ENCODE peak calls at places on chromosomes 13 and 19, in four cellular contexts. P, K, W and I are unnamed samples.

GRCh38 chr19:1130801-1131717 is 27.3 kb downstream of the GPX4 start:
- DNase-seq in P (no peak), K (no peak), W (no peak), I (no peak)

GRCh38 chr19:39052243-39052746 is 19.9 kb upstream of the FBXO27 start:
- DNase-seq in P (peak), K (peak), W (peak), I (peak)

GRCh38 chr13:110319397-110319773 is 12.3 kb downstream of the COL4A2 start:
- DNase-seq in P (no peak), K (no peak), W (no peak), I (no peak)

GRCh38 chr19:19366691-19367396 is 38.6 kb upstream of the GATAD2A start:
- DNase-seq in P (peak), K (peak), W (peak), I (peak)

GRCh38 chr19:7230826-7231225 is 63.4 kb downstream of the INSR start:
- DNase-seq in P (no peak), K (no peak), W (no peak), I (no peak)

GRCh38 chr13:73779881-73780280 is 354.3 kb downstream of the KLF12 start:
- DNase-seq in P (no peak), K (no peak), W (no peak), I (no peak)

GRCh38 chr19:18967358-18968146 is 26.5 kb upstream of the HOMER3 start:
- DNase-seq in P (no peak), K (no peak), W (no peak), I (no peak)

GRCh38 chr19:902093-902370 is 8.7 kb downstream of the RNU6-9 start:
- DNase-seq in P (no peak), K (no peak), W (no peak), I (no peak)

GRCh38 chr19:9538183-9539058 is at the start of gene ZNF426:
- DNase-seq in P (peak), K (peak), W (peak), I (peak)

GRCh38 chr19:43678512-43678911 is 8.5 kb upstream of the PLAUR start:
- DNase-seq in P (no peak), K (no peak), W (no peak), I (no peak)

GRCh38 chr13:23871616-23872220 is 17.5 kb downstream of the MIPEP start:
- DNase-seq in P (peak), K (peak), W (peak), I (no peak)

GRCh38 chr19:55032170-55032569 is 5.9 kb downstream of the GP6 start:
- DNase-seq in P (no peak), K (no peak), W (no peak), I (no peak)

GRCh38 chr13:79485014-79485441 is 4.1 kb downstream of the NDFIP2 start:
- DNase-seq in P (no peak), K (no peak), W (peak), I (no peak)

GRCh38 chr19:30703645-30704044 is 331.5 kb downstream of the ZNF536 start:
- DNase-seq in P (no peak), K (no peak), W (no peak), I (no peak)

GRCh38 chr13:113187263-113187669 is 21.2 kb downstream of the PCID2 start:
- DNase-seq in P (peak), K (peak), W (peak), I (no peak)

GRCh38 chr13:33644607-33645543 is 173.1 kb upstream of the RFC3 start:
- DNase-seq in P (no peak), K (no peak), W (no peak), I (no peak)

GRCh38 chr13:25741796-25742195 is 310.0 kb downstream of the SHISA2 start:
- DNase-seq in P (no peak), K (no peak), W (no peak), I (no peak)

GRCh38 chr19:16249826-16250434 is 52.2 kb downstream of the AP1M1 start:
- DNase-seq in P (no peak), K (no peak), W (no peak), I (no peak)

GRCh38 chr13:64767054-64767453 is 2463.1 kb downstream of the PCDH9 start:
- DNase-seq in P (no peak), K (no peak), W (no peak), I (no peak)

GRCh38 chr19:48573163-48573505 is 21.2 kb downstream of the SULT2B1 start:
- DNase-seq in P (no peak), K (no peak), W (peak), I (no peak)

GRCh38 chr13:80469841-80470378 is 129.0 kb upstream of the SPRY2 start:
- DNase-seq in P (no peak), K (no peak), W (no peak), I (no peak)

GRCh38 chr19:49570997-49571676 is 9.2 kb downstream of the NOSIP start:
- DNase-seq in P (no peak), K (no peak), W (peak), I (no peak)

GRCh38 chr19:46715620-46716012 is 1.3 kb downstream of the PRKD2 start:
- DNase-seq in P (no peak), K (no peak), W (no peak), I (no peak)

GRCh38 chr13:98523455-98524102 is 53.3 kb downstream of the STK24 start:
- DNase-seq in P (no peak), K (no peak), W (no peak), I (no peak)

GRCh38 chr19:57152921-57153320 is 7.9 kb upstream of the ZIM3 start:
- DNase-seq in P (no peak), K (no peak), W (no peak), I (no peak)

GRCh38 chr19:50458396-50459066 is 17.8 kb upstream of the EMC10 start:
- DNase-seq in P (no peak), K (no peak), W (no peak), I (no peak)

GRCh38 chr13:69857188-69857821 is 250.3 kb upstream of the ATXN8OS start:
- DNase-seq in P (peak), K (peak), W (peak), I (no peak)

GRCh38 chr13:44108345-44108858 is 228.7 kb downstream of the LACC1 start:
- DNase-seq in P (no peak), K (no peak), W (peak), I (no peak)

GRCh38 chr19:6613711-6614110 is 22.8 kb upstream of the CD70 start:
- DNase-seq in P (no peak), K (no peak), W (no peak), I (no peak)

GRCh38 chr13:112032186-112032835 is 34.6 kb upstream of the SOX1 start:
- DNase-seq in P (no peak), K (no peak), W (no peak), I (no peak)

GRCh38 chr13:109165417-109165904 is 536.0 kb downstream of the MYO16 start:
- DNase-seq in P (no peak), K (no peak), W (no peak), I (no peak)
- TF ChIP-seq USF2 in P (no peak), K (no peak), W (no peak), I (no peak)

GRCh38 chr13:56356690-56357089 is 784.0 kb upstream of the PRR20A start:
- DNase-seq in P (no peak), K (no peak), W (no peak), I (no peak)
- TF ChIP-seq FOXJ3 in P (no peak), K (no peak), W (no peak), I (no peak)

GRCh38 chr13:40503966-40504591 is 162.4 kb downstream of the FOXO1 start:
- DNase-seq in P (no peak), K (no peak), W (peak), I (no peak)

GRCh38 chr13:40503026-40503425 is 163.4 kb downstream of the FOXO1 start:
- DNase-seq in P (no peak), K (no peak), W (no peak), I (no peak)

GRCh38 chr13:40505196-40505595 is 161.2 kb downstream of the FOXO1 start:
- DNase-seq in P (no peak), K (no peak), W (no peak), I (no peak)

GRCh38 chr13:40506592-40507446 is 159.6 kb downstream of the FOXO1 start:
- DNase-seq in P (no peak), K (no peak), W (no peak), I (no peak)

GRCh38 chr13:40504641-40505040 is 161.8 kb downstream of the FOXO1 start:
- DNase-seq in P (no peak), K (no peak), W (no peak), I (no peak)
- TF ChIP-seq USF2 in P (no peak), K (no peak), W (no peak), I (no peak)

GRCh38 chr13:75136151-75136550 is 345.8 kb downstream of the TBC1D4 start:
- DNase-seq in P (no peak), K (no peak), W (no peak), I (no peak)
- TF ChIP-seq FOXJ3 in P (no peak), K (no peak), W (no peak), I (no peak)

GRCh38 chr19:45169602-45170001 is 8.4 kb downstream of the TRAPPC6A start:
- DNase-seq in P (no peak), K (no peak), W (no peak), I (no peak)
- TF ChIP-seq USF2 in P (no peak), K (no peak), W (no peak), I (no peak)

GRCh38 chr19:52961981-52962380 is 700 bp downstream of the ZNF816 start:
- DNase-seq in P (no peak), K (no peak), W (peak), I (no peak)
- TF ChIP-seq FOXJ3 in P (no peak), K (no peak), W (no peak), I (no peak)